ENCODE peak calls at places on chromosomes 3 and 15, in eight cellular contexts. One of them, this sample, is unnamed.

GRCh38 chr3:106692624-106693023 is 684.6 kb upstream of the CCDC54 start:
- ATAC-seq in sciatic nerve: no peak
- ATAC-seq in pancreas: no peak
- ATAC-seq in foreskin keratinocyte: no peak
- ATAC-seq in Right ventricle myocardium inferior: no peak
- ATAC-seq in left cardiac atrium: no peak
- ATAC-seq in T-helper 17 cell: no peak
- ATAC-seq in CD8-positive, alpha-beta T cell: no peak
- ATAC-seq in this sample: no peak

GRCh38 chr3:8516047-8516671 is 14.5 kb downstream of the LMCD1 start:
- ATAC-seq in sciatic nerve: no peak
- ATAC-seq in pancreas: no peak
- ATAC-seq in foreskin keratinocyte: no peak
- ATAC-seq in Right ventricle myocardium inferior: peak; percentile 54
- ATAC-seq in left cardiac atrium: peak; percentile 60
- ATAC-seq in T-helper 17 cell: no peak
- ATAC-seq in CD8-positive, alpha-beta T cell: no peak
- ATAC-seq in this sample: no peak

GRCh38 chr3:194757629-194758028 is 71.9 kb downstream of the FAM43A start:
- ATAC-seq in sciatic nerve: peak; percentile 90
- ATAC-seq in pancreas: no peak
- ATAC-seq in foreskin keratinocyte: no peak
- ATAC-seq in Right ventricle myocardium inferior: peak; percentile 78
- ATAC-seq in left cardiac atrium: peak; percentile 51
- ATAC-seq in T-helper 17 cell: no peak
- ATAC-seq in CD8-positive, alpha-beta T cell: no peak
- ATAC-seq in this sample: no peak

GRCh38 chr3:110895054-110895453 is 176.6 kb upstream of the NECTIN3 start:
- ATAC-seq in sciatic nerve: no peak
- ATAC-seq in pancreas: no peak
- ATAC-seq in foreskin keratinocyte: no peak
- ATAC-seq in Right ventricle myocardium inferior: no peak
- ATAC-seq in left cardiac atrium: no peak
- ATAC-seq in T-helper 17 cell: no peak
- ATAC-seq in CD8-positive, alpha-beta T cell: no peak
- ATAC-seq in this sample: no peak

GRCh38 chr3:133934073-133934970 is 38.6 kb upstream of the RAB6B start:
- ATAC-seq in sciatic nerve: no peak
- ATAC-seq in pancreas: peak; percentile 16
- ATAC-seq in foreskin keratinocyte: no peak
- ATAC-seq in Right ventricle myocardium inferior: no peak
- ATAC-seq in left cardiac atrium: no peak
- ATAC-seq in T-helper 17 cell: no peak
- ATAC-seq in CD8-positive, alpha-beta T cell: no peak
- ATAC-seq in this sample: no peak

GRCh38 chr3:67414740-67415139 is 239.7 kb downstream of the SUCLG2 start:
- ATAC-seq in sciatic nerve: no peak
- ATAC-seq in pancreas: no peak
- ATAC-seq in foreskin keratinocyte: no peak
- ATAC-seq in Right ventricle myocardium inferior: no peak
- ATAC-seq in left cardiac atrium: no peak
- ATAC-seq in T-helper 17 cell: no peak
- ATAC-seq in CD8-positive, alpha-beta T cell: no peak
- ATAC-seq in this sample: no peak

GRCh38 chr15:63968122-63968524 is 78.2 kb downstream of the DAPK2 start:
- ATAC-seq in sciatic nerve: no peak
- ATAC-seq in pancreas: peak; percentile 4
- ATAC-seq in foreskin keratinocyte: no peak
- ATAC-seq in Right ventricle myocardium inferior: peak; percentile 28
- ATAC-seq in left cardiac atrium: no peak
- ATAC-seq in T-helper 17 cell: no peak
- ATAC-seq in CD8-positive, alpha-beta T cell: no peak
- ATAC-seq in this sample: no peak

GRCh38 chr3:186444974-186445373 is 82.9 kb upstream of the DGKG start:
- ATAC-seq in sciatic nerve: no peak
- ATAC-seq in pancreas: no peak
- ATAC-seq in foreskin keratinocyte: no peak
- ATAC-seq in Right ventricle myocardium inferior: no peak
- ATAC-seq in left cardiac atrium: no peak
- ATAC-seq in T-helper 17 cell: no peak
- ATAC-seq in CD8-positive, alpha-beta T cell: no peak
- ATAC-seq in this sample: no peak

GRCh38 chr15:48354694-48355303 is 23.6 kb downstream of the DUT start:
- ATAC-seq in sciatic nerve: peak; percentile 38
- ATAC-seq in pancreas: peak; percentile 29
- ATAC-seq in foreskin keratinocyte: no peak
- ATAC-seq in Right ventricle myocardium inferior: no peak
- ATAC-seq in left cardiac atrium: peak; percentile 39
- ATAC-seq in T-helper 17 cell: no peak
- ATAC-seq in CD8-positive, alpha-beta T cell: no peak
- ATAC-seq in this sample: no peak

GRCh38 chr3:63808633-63809032 is 10.5 kb upstream of the C3orf49 start:
- ATAC-seq in sciatic nerve: no peak
- ATAC-seq in pancreas: no peak
- ATAC-seq in foreskin keratinocyte: peak; percentile 56
- ATAC-seq in Right ventricle myocardium inferior: no peak
- ATAC-seq in left cardiac atrium: no peak
- ATAC-seq in T-helper 17 cell: no peak
- ATAC-seq in CD8-positive, alpha-beta T cell: no peak
- ATAC-seq in this sample: no peak

GRCh38 chr3:87478716-87479115 is 202.3 kb upstream of the POU1F1 start:
- ATAC-seq in sciatic nerve: no peak
- ATAC-seq in pancreas: no peak
- ATAC-seq in foreskin keratinocyte: no peak
- ATAC-seq in Right ventricle myocardium inferior: no peak
- ATAC-seq in left cardiac atrium: no peak
- ATAC-seq in T-helper 17 cell: no peak
- ATAC-seq in CD8-positive, alpha-beta T cell: no peak
- ATAC-seq in this sample: no peak

GRCh38 chr3:110165344-110165743 is 828.0 kb upstream of the DPPA4 start:
- ATAC-seq in sciatic nerve: no peak
- ATAC-seq in pancreas: peak; percentile 38
- ATAC-seq in foreskin keratinocyte: no peak
- ATAC-seq in Right ventricle myocardium inferior: no peak
- ATAC-seq in left cardiac atrium: no peak
- ATAC-seq in T-helper 17 cell: no peak
- ATAC-seq in CD8-positive, alpha-beta T cell: no peak
- ATAC-seq in this sample: no peak

GRCh38 chr15:60328852-60329443 is 68.8 kb downstream of the ANXA2 start:
- ATAC-seq in sciatic nerve: peak; percentile 62
- ATAC-seq in pancreas: peak; percentile 37
- ATAC-seq in foreskin keratinocyte: peak; percentile 28
- ATAC-seq in Right ventricle myocardium inferior: no peak
- ATAC-seq in left cardiac atrium: peak; percentile 85
- ATAC-seq in T-helper 17 cell: no peak
- ATAC-seq in CD8-positive, alpha-beta T cell: no peak
- ATAC-seq in this sample: peak; percentile 46

GRCh38 chr3:171833775-171834460 is 9.2 kb upstream of the TMEM212 start:
- ATAC-seq in sciatic nerve: peak; percentile 28
- ATAC-seq in pancreas: peak; percentile 68
- ATAC-seq in foreskin keratinocyte: peak; percentile 60
- ATAC-seq in Right ventricle myocardium inferior: no peak
- ATAC-seq in left cardiac atrium: peak; percentile 26
- ATAC-seq in T-helper 17 cell: peak; percentile 64
- ATAC-seq in CD8-positive, alpha-beta T cell: no peak
- ATAC-seq in this sample: peak; percentile 76

GRCh38 chr3:144429719-144430121 is 458.1 kb downstream of the DIPK2A start:
- ATAC-seq in sciatic nerve: no peak
- ATAC-seq in pancreas: no peak
- ATAC-seq in foreskin keratinocyte: peak; percentile 75
- ATAC-seq in Right ventricle myocardium inferior: no peak
- ATAC-seq in left cardiac atrium: no peak
- ATAC-seq in T-helper 17 cell: no peak
- ATAC-seq in CD8-positive, alpha-beta T cell: no peak
- ATAC-seq in this sample: peak; percentile 92

GRCh38 chr3:72625616-72626337 is 222.5 kb downstream of the SHQ1 start:
- ATAC-seq in sciatic nerve: no peak
- ATAC-seq in pancreas: no peak
- ATAC-seq in foreskin keratinocyte: peak; percentile 78
- ATAC-seq in Right ventricle myocardium inferior: no peak
- ATAC-seq in left cardiac atrium: no peak
- ATAC-seq in T-helper 17 cell: no peak
- ATAC-seq in CD8-positive, alpha-beta T cell: no peak
- ATAC-seq in this sample: peak; percentile 85

GRCh38 chr15:37891754-37892368 is 42.6 kb upstream of the TMCO5A start:
- ATAC-seq in sciatic nerve: peak; percentile 57
- ATAC-seq in pancreas: peak; percentile 89
- ATAC-seq in foreskin keratinocyte: peak; percentile 86
- ATAC-seq in Right ventricle myocardium inferior: no peak
- ATAC-seq in left cardiac atrium: peak; percentile 68
- ATAC-seq in T-helper 17 cell: no peak
- ATAC-seq in CD8-positive, alpha-beta T cell: no peak
- ATAC-seq in this sample: no peak

GRCh38 chr3:10471337-10471721 is 34.1 kb downstream of the ATP2B2 start:
- ATAC-seq in sciatic nerve: no peak
- ATAC-seq in pancreas: peak; percentile 16
- ATAC-seq in foreskin keratinocyte: no peak
- ATAC-seq in Right ventricle myocardium inferior: no peak
- ATAC-seq in left cardiac atrium: no peak
- ATAC-seq in T-helper 17 cell: no peak
- ATAC-seq in CD8-positive, alpha-beta T cell: no peak
- ATAC-seq in this sample: no peak

GRCh38 chr3:99645277-99646106 is 7.1 kb downstream of the COL8A1 start:
- ATAC-seq in sciatic nerve: peak; percentile 59
- ATAC-seq in pancreas: no peak
- ATAC-seq in foreskin keratinocyte: peak; percentile 38
- ATAC-seq in Right ventricle myocardium inferior: peak; percentile 3
- ATAC-seq in left cardiac atrium: peak; percentile 8
- ATAC-seq in T-helper 17 cell: no peak
- ATAC-seq in CD8-positive, alpha-beta T cell: no peak
- ATAC-seq in this sample: no peak

GRCh38 chr3:64988188-64988587 is 300.4 kb upstream of the ADAMTS9 start:
- ATAC-seq in sciatic nerve: no peak
- ATAC-seq in pancreas: peak; percentile 43
- ATAC-seq in foreskin keratinocyte: peak; percentile 62
- ATAC-seq in Right ventricle myocardium inferior: no peak
- ATAC-seq in left cardiac atrium: peak; percentile 84
- ATAC-seq in T-helper 17 cell: no peak
- ATAC-seq in CD8-positive, alpha-beta T cell: no peak
- ATAC-seq in this sample: peak; percentile 89

GRCh38 chr3:174613173-174613572 is 246.0 kb upstream of the NAALADL2 start:
- ATAC-seq in sciatic nerve: no peak
- ATAC-seq in pancreas: no peak
- ATAC-seq in foreskin keratinocyte: peak; percentile 43
- ATAC-seq in Right ventricle myocardium inferior: no peak
- ATAC-seq in left cardiac atrium: no peak
- ATAC-seq in T-helper 17 cell: no peak
- ATAC-seq in CD8-positive, alpha-beta T cell: no peak
- ATAC-seq in this sample: no peak

GRCh38 chr3:101862453-101863165 is 13.3 kb downstream of the NFKBIZ start:
- ATAC-seq in sciatic nerve: no peak
- ATAC-seq in pancreas: peak; percentile 11
- ATAC-seq in foreskin keratinocyte: peak; percentile 58
- ATAC-seq in Right ventricle myocardium inferior: no peak
- ATAC-seq in left cardiac atrium: peak; percentile 38
- ATAC-seq in T-helper 17 cell: peak; percentile 32
- ATAC-seq in CD8-positive, alpha-beta T cell: peak; percentile 24
- ATAC-seq in this sample: peak; percentile 60

GRCh38 chr15:81351651-81352050 is 22.4 kb downstream of the TMC3 start:
- ATAC-seq in sciatic nerve: no peak
- ATAC-seq in pancreas: no peak
- ATAC-seq in foreskin keratinocyte: no peak
- ATAC-seq in Right ventricle myocardium inferior: no peak
- ATAC-seq in left cardiac atrium: no peak
- ATAC-seq in T-helper 17 cell: no peak
- ATAC-seq in CD8-positive, alpha-beta T cell: no peak
- ATAC-seq in this sample: no peak

GRCh38 chr3:100957407-100958100 is 35.7 kb downstream of the ABI3BP start:
- ATAC-seq in sciatic nerve: peak; percentile 29
- ATAC-seq in pancreas: peak; percentile 37
- ATAC-seq in foreskin keratinocyte: no peak
- ATAC-seq in Right ventricle myocardium inferior: peak; percentile 61
- ATAC-seq in left cardiac atrium: peak; percentile 83
- ATAC-seq in T-helper 17 cell: no peak
- ATAC-seq in CD8-positive, alpha-beta T cell: no peak
- ATAC-seq in this sample: no peak

GRCh38 chr3:50623840-50624474 is 7.0 kb downstream of the MAPKAPK3 start:
- ATAC-seq in sciatic nerve: no peak
- ATAC-seq in pancreas: peak; percentile 12
- ATAC-seq in foreskin keratinocyte: no peak
- ATAC-seq in Right ventricle myocardium inferior: no peak
- ATAC-seq in left cardiac atrium: no peak
- ATAC-seq in T-helper 17 cell: peak; percentile 50
- ATAC-seq in CD8-positive, alpha-beta T cell: peak; percentile 52
- ATAC-seq in this sample: peak; percentile 41

GRCh38 chr3:169085827-169086226 is 577.7 kb downstream of the MECOM start:
- ATAC-seq in sciatic nerve: peak; percentile 68
- ATAC-seq in pancreas: no peak
- ATAC-seq in foreskin keratinocyte: peak; percentile 97
- ATAC-seq in Right ventricle myocardium inferior: no peak
- ATAC-seq in left cardiac atrium: no peak
- ATAC-seq in T-helper 17 cell: no peak
- ATAC-seq in CD8-positive, alpha-beta T cell: no peak
- ATAC-seq in this sample: peak; percentile 89

GRCh38 chr15:84855032-84855645 is 29.3 kb upstream of the SLC28A1 start:
- ATAC-seq in sciatic nerve: no peak
- ATAC-seq in pancreas: no peak
- ATAC-seq in foreskin keratinocyte: no peak
- ATAC-seq in Right ventricle myocardium inferior: no peak
- ATAC-seq in left cardiac atrium: no peak
- ATAC-seq in T-helper 17 cell: no peak
- ATAC-seq in CD8-positive, alpha-beta T cell: no peak
- ATAC-seq in this sample: no peak

GRCh38 chr15:78618064-78618463 is 2.7 kb downstream of the CHRNA3 start:
- ATAC-seq in sciatic nerve: no peak
- ATAC-seq in pancreas: no peak
- ATAC-seq in foreskin keratinocyte: no peak
- ATAC-seq in Right ventricle myocardium inferior: no peak
- ATAC-seq in left cardiac atrium: no peak
- ATAC-seq in T-helper 17 cell: no peak
- ATAC-seq in CD8-positive, alpha-beta T cell: no peak
- ATAC-seq in this sample: no peak

GRCh38 chr15:89365457-89366055 is 30.9 kb upstream of the POLG start:
- ATAC-seq in sciatic nerve: no peak
- ATAC-seq in pancreas: no peak
- ATAC-seq in foreskin keratinocyte: no peak
- ATAC-seq in Right ventricle myocardium inferior: no peak
- ATAC-seq in left cardiac atrium: no peak
- ATAC-seq in T-helper 17 cell: no peak
- ATAC-seq in CD8-positive, alpha-beta T cell: no peak
- ATAC-seq in this sample: no peak

GRCh38 chr3:11251807-11252176 is 20.4 kb upstream of the ATG7 start:
- ATAC-seq in sciatic nerve: peak; percentile 79
- ATAC-seq in pancreas: no peak
- ATAC-seq in foreskin keratinocyte: no peak
- ATAC-seq in Right ventricle myocardium inferior: no peak
- ATAC-seq in left cardiac atrium: no peak
- ATAC-seq in T-helper 17 cell: no peak
- ATAC-seq in CD8-positive, alpha-beta T cell: no peak
- ATAC-seq in this sample: peak; percentile 30

GRCh38 chr15:75508741-75509532 is 57.4 kb upstream of the SIN3A start:
- ATAC-seq in sciatic nerve: peak; percentile 53
- ATAC-seq in pancreas: peak; percentile 53
- ATAC-seq in foreskin keratinocyte: no peak
- ATAC-seq in Right ventricle myocardium inferior: no peak
- ATAC-seq in left cardiac atrium: peak; percentile 36
- ATAC-seq in T-helper 17 cell: no peak
- ATAC-seq in CD8-positive, alpha-beta T cell: peak; percentile 54
- ATAC-seq in this sample: no peak

GRCh38 chr3:27354588-27355203 is 14.5 kb downstream of the NEK10 start:
- ATAC-seq in sciatic nerve: no peak
- ATAC-seq in pancreas: no peak
- ATAC-seq in foreskin keratinocyte: no peak
- ATAC-seq in Right ventricle myocardium inferior: no peak
- ATAC-seq in left cardiac atrium: peak; percentile 19
- ATAC-seq in T-helper 17 cell: no peak
- ATAC-seq in CD8-positive, alpha-beta T cell: no peak
- ATAC-seq in this sample: no peak

GRCh38 chr3:138344754-138345153 is 3.6 kb upstream of the MRAS start:
- ATAC-seq in sciatic nerve: no peak
- ATAC-seq in pancreas: no peak
- ATAC-seq in foreskin keratinocyte: no peak
- ATAC-seq in Right ventricle myocardium inferior: no peak
- ATAC-seq in left cardiac atrium: no peak
- ATAC-seq in T-helper 17 cell: no peak
- ATAC-seq in CD8-positive, alpha-beta T cell: no peak
- ATAC-seq in this sample: no peak

GRCh38 chr3:172087827-172088580 is 48.6 kb downstream of the FNDC3B start:
- ATAC-seq in sciatic nerve: no peak
- ATAC-seq in pancreas: peak; percentile 88
- ATAC-seq in foreskin keratinocyte: peak; percentile 66
- ATAC-seq in Right ventricle myocardium inferior: no peak
- ATAC-seq in left cardiac atrium: no peak
- ATAC-seq in T-helper 17 cell: peak; percentile 68
- ATAC-seq in CD8-positive, alpha-beta T cell: no peak
- ATAC-seq in this sample: peak; percentile 73

This sample was measured in esophagus mucosa.